ENCODE peak calls at places on chromosome 3, in six cellular contexts. W, Z, N, A, Q and D are unnamed samples.

GRCh38 chr3:159401069-159401468 is 587.6 kb upstream of the IL12A start:
- DNase-seq in A (no peak), Q (no peak), N (no peak), W (no peak), Z (no peak), D (no peak)

GRCh38 chr3:73586628-73587027 is 38.1 kb downstream of the PDZRN3 start:
- DNase-seq in Z (no peak), N (no peak), W (no peak), Q (no peak), A (no peak), D (no peak)

GRCh38 chr3:155202626-155203025 is 90.9 kb downstream of the STRIT1 start:
- DNase-seq in A (no peak), Z (no peak), N (no peak), W (no peak), Q (no peak), D (no peak)

GRCh38 chr3:195036203-195037016 is 234.5 kb downstream of the XXYLT1 start:
- DNase-seq in N (no peak), Z (no peak), W (no peak), Q (no peak), A (no peak), D (no peak)

GRCh38 chr3:43909149-43909548 is 218.4 kb downstream of the ABHD5 start:
- DNase-seq in W (no peak), N (no peak), A (no peak), Q (no peak), Z (no peak), D (no peak)

GRCh38 chr3:151393146-151393831 is 8.7 kb upstream of the P2RY12 start:
- DNase-seq in Z (no peak), W (no peak), Q (no peak), N (no peak), A (peak; percentile 79), D (no peak)

GRCh38 chr3:81218023-81218422 is 543.4 kb downstream of the GBE1 start:
- DNase-seq in A (peak; percentile 26), Q (no peak), N (no peak), W (no peak), Z (no peak), D (no peak)

GRCh38 chr3:185153170-185153733 is 392 bp upstream of the C3orf70 start:
- DNase-seq in Z (no peak), Q (peak; percentile 43), W (peak; percentile 59), N (peak; percentile 36), A (peak; percentile 51), D (peak; percentile 64)

GRCh38 chr3:55704521-55704920 is 217.4 kb upstream of the WNT5A start:
- DNase-seq in Q (no peak), A (no peak), Z (no peak), N (no peak), W (no peak), D (no peak)

GRCh38 chr3:16430717-16431630 is 82.5 kb downstream of the RFTN1 start:
- DNase-seq in Q (no peak), Z (no peak), N (no peak), W (no peak), A (no peak), D (no peak)

GRCh38 chr3:48023377-48023776 is 7.2 kb upstream of the MAP4 start:
- DNase-seq in A (no peak), W (no peak), N (no peak), Q (no peak), Z (no peak), D (no peak)

GRCh38 chr3:128872744-128873143 is 6.7 kb upstream of the ACAD9 start:
- DNase-seq in A (no peak), N (no peak), Q (no peak), Z (no peak), W (no peak), D (no peak)

GRCh38 chr3:187014417-187014864 is 84.1 kb downstream of the ST6GAL1 start:
- DNase-seq in Q (no peak), N (no peak), A (no peak), W (no peak), Z (no peak), D (no peak)

GRCh38 chr3:187016639-187017345 is 86.5 kb downstream of the ST6GAL1 start:
- DNase-seq in N (no peak), W (no peak), A (peak; percentile 33), Z (no peak), Q (no peak), D (no peak)